ENCODE peak calls at places on chromosomes 16 and 17, in ten cellular contexts. Y is left ventricle myocardium inferior, L is nephron progenitor cell, J is coronary artery, N is HepG2, Z is fibroblast of lung, G is PC-9, Q is endothelial cell, D is cardiac fibroblast, X is AG04449. K is an unnamed sample.

GRCh38 chr17:48241131-48241591 is 133.6 kb downstream of the SNX11 start:
- DNase-seq in L (peak; percentile 46), Q (no peak), X (no peak), Z (peak; percentile 66), G (peak; percentile 32), N (no peak), J (no peak), D (peak; percentile 83), Y (peak; percentile 22), K (peak; percentile 45)

GRCh38 chr17:34654276-34654675 is 74.9 kb downstream of the TMEM132E start:
- DNase-seq in Y (no peak), Q (no peak), L (no peak), X (no peak), D (no peak), J (no peak), G (no peak), Z (no peak), N (no peak), K (no peak)

GRCh38 chr16:85413713-85414663 is 199.1 kb upstream of the GSE1 start:
- DNase-seq in J (no peak), Z (no peak), N (no peak), Y (no peak), L (no peak), X (no peak), G (no peak), D (no peak), Q (peak; percentile 1), K (no peak)

GRCh38 chr17:81128338-81128737 is 37.0 kb upstream of the PVALEF start:
- DNase-seq in Q (no peak), N (no peak), G (no peak), Y (no peak), L (no peak), J (no peak), D (no peak), Z (no peak), X (no peak), K (no peak)

GRCh38 chr17:37098910-37099664 is 150.3 kb downstream of the AATF start:
- DNase-seq in D (no peak), J (no peak), Z (no peak), G (no peak), L (no peak), Y (no peak), X (no peak), N (no peak), Q (no peak), K (peak; percentile 68)

GRCh38 chr16:24440296-24440695 is 99.1 kb upstream of the RBBP6 start:
- DNase-seq in G (no peak), Q (no peak), D (no peak), N (no peak), X (no peak), Z (no peak), L (no peak), J (no peak), Y (no peak), K (no peak)

GRCh38 chr16:85102106-85102630 is 10.1 kb downstream of the CIBAR2 start:
- DNase-seq in Z (no peak), G (no peak), Q (no peak), J (no peak), D (no peak), L (no peak), X (no peak), Y (no peak), N (no peak), K (no peak)

GRCh38 chr17:48259710-48260291 is 152.2 kb downstream of the SNX11 start:
- DNase-seq in Q (no peak), X (no peak), Z (peak; percentile 63), D (peak; percentile 51), N (no peak), J (no peak), Y (no peak), G (no peak), L (no peak), K (peak; percentile 25)

GRCh38 chr16:84950906-84951305 is 60.4 kb downstream of the ZDHHC7 start:
- DNase-seq in N (peak; percentile 69), Y (no peak), X (no peak), J (no peak), Q (no peak), D (peak; percentile 35), G (no peak), L (peak; percentile 21), Z (no peak), K (no peak)

GRCh38 chr17:27414686-27415085 is 41.6 kb upstream of the KSR1 start:
- DNase-seq in L (no peak), J (no peak), N (no peak), Y (no peak), Q (no peak), G (no peak), X (no peak), Z (no peak), D (no peak), K (no peak)

GRCh38 chr16:88561485-88562369 is 8.5 kb upstream of the ZC3H18 start:
- DNase-seq in Z (peak; percentile 63), J (no peak), L (peak; percentile 62), Y (no peak), Q (peak; percentile 53), X (no peak), D (peak; percentile 60), N (no peak), G (peak; percentile 60), K (peak; percentile 10)

GRCh38 chr17:69059458-69060205 is 1.1 kb downstream of the ABCA9 start:
- DNase-seq in D (peak; percentile 60), G (no peak), L (no peak), X (no peak), Y (no peak), N (no peak), Z (no peak), Q (no peak), J (no peak), K (no peak)

GRCh38 chr17:69056179-69056823 is 4.4 kb downstream of the ABCA9 start:
- DNase-seq in L (no peak), Y (no peak), Z (no peak), D (no peak), X (no peak), Q (no peak), J (no peak), G (no peak), N (no peak), K (no peak)

GRCh38 chr17:69057280-69057679 is 3.4 kb downstream of the ABCA9 start:
- DNase-seq in Y (no peak), L (no peak), D (no peak), Z (no peak), N (peak; percentile 21), J (no peak), X (no peak), G (no peak), Q (no peak), K (no peak)

GRCh38 chr17:69060835-69061234 is at the start of gene ABCA9:
- DNase-seq in J (no peak), L (no peak), X (peak; percentile 42), G (no peak), N (no peak), Z (peak; percentile 84), Q (no peak), Y (no peak), D (peak; percentile 95), K (no peak)

DNA sequence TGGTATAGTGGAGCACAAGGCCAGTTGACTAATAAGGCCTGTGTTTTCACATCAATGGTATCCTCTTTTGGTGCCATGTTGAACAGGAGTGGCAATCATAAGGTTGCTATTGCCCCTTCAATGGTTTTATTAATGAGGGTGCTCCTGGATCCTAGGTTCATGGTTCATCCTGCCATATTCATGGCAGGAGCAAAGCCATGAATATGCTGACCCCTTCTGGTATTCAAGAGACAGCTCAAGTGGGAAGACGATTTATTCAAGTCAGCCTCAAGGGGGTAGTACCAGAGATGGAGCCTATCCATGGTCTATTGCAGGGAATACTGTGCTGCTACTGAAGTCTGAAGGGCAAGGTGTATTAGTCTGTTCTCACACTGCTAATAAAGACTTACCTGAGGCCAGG is 2.6 kb downstream of the ABCA9 start:
- DNase-seq in L (no peak), Z (no peak), Q (no peak), D (no peak), J (no peak), G (no peak), N (peak; percentile 41), Y (no peak), X (no peak), K (no peak)
- TF ChIP-seq CTCF in L (no peak), Z (no peak), Q (no peak), D (peak; percentile 8), J (no peak), G (no peak), N (peak; percentile 39), Y (no peak), X (no peak), K (no peak)

GRCh38 chr17:45992904-45993303 is 6.1 kb upstream of the STH start:
- DNase-seq in D (no peak), Y (no peak), L (no peak), J (no peak), G (no peak), Q (no peak), Z (no peak), N (no peak), X (no peak), K (no peak)

GRCh38 chr17:45991341-45991740 is 7.7 kb upstream of the STH start:
- DNase-seq in Z (no peak), Q (no peak), N (no peak), D (no peak), X (no peak), G (no peak), L (no peak), J (no peak), Y (no peak), K (no peak)

GRCh38 chr17:45989759-45990158 is 9.3 kb upstream of the STH start:
- DNase-seq in J (no peak), L (no peak), G (no peak), Q (no peak), N (no peak), D (no peak), Z (no peak), X (no peak), Y (no peak), K (no peak)

GRCh38 chr17:45992175-45992574 is 6.9 kb upstream of the STH start:
- DNase-seq in G (no peak), N (no peak), Z (no peak), Y (no peak), L (no peak), Q (no peak), D (no peak), X (no peak), J (no peak), K (no peak)

GRCh38 chr17:45990836-45991235 is 8.2 kb upstream of the STH start:
- DNase-seq in N (no peak), L (no peak), Z (no peak), J (no peak), G (no peak), X (no peak), D (no peak), Q (no peak), Y (no peak), K (no peak)
- TF ChIP-seq CTCF in N (no peak), L (no peak), Z (no peak), J (no peak), G (no peak), X (no peak), D (no peak), Q (no peak), Y (no peak), K (peak; percentile 29)

GRCh38 chr16:49704586-49705155 is 151.2 kb downstream of the ZNF423 start:
- DNase-seq in Y (no peak), Z (no peak), D (peak; percentile 19), N (no peak), L (no peak), G (no peak), X (no peak), Q (no peak), J (no peak), K (no peak)
- TF ChIP-seq CTCF in Y (no peak), Z (peak; percentile 24), D (no peak), N (peak; percentile 32), L (no peak), G (no peak), X (no peak), Q (no peak), J (no peak), K (no peak)

GRCh38 chr16:9033125-9033830 is 58.2 kb upstream of the HAPSTR1 start:
- DNase-seq in L (peak; percentile 35), D (peak; percentile 83), Z (peak; percentile 78), G (peak; percentile 26), X (no peak), Q (no peak), J (no peak), N (peak; percentile 76), Y (no peak), K (peak; percentile 57)
- TF ChIP-seq CTCF in L (peak; percentile 42), D (peak; percentile 65), Z (peak; percentile 72), G (peak; percentile 69), X (peak; percentile 62), Q (peak; percentile 33), J (peak; percentile 26), N (peak; percentile 76), Y (peak; percentile 56), K (peak; percentile 79)